ENCODE peak calls at places on chromosomes 6 and 20, in seven cellular contexts. E is psoas muscle, Z is breast epithelium, K is ovary, T is heart right ventricle, H is cardiac muscle cell, Q is pancreas. D is an unnamed sample.
A peak's percentile ranks its signal among the peaks of the same experiment; 100 is the strongest.

GRCh38 chr6:116265081-116265829 is 11.4 kb upstream of the TSPYL4 start:
- DNase-seq in E (no peak), Z (no peak), K (no peak), T (no peak), H (peak; percentile 22), Q (no peak), D (peak; percentile 74)

GRCh38 chr6:73983367-73983766 is 287.4 kb downstream of the CD109 start:
- DNase-seq in E (no peak), Z (no peak), K (no peak), T (no peak), H (peak; percentile 11), Q (no peak), D (no peak)

GRCh38 chr6:143506620-143507019 is 4.9 kb downstream of the FUCA2 start:
- DNase-seq in E (no peak), Z (no peak), K (no peak), T (no peak), H (no peak), Q (no peak), D (no peak)

GRCh38 chr20:50172347-50173013 is 18.1 kb upstream of the CEBPB start:
- DNase-seq in E (peak; percentile 88), Z (peak; percentile 74), K (peak; percentile 88), T (peak; percentile 92), H (peak; percentile 83), Q (peak; percentile 91), D (no peak)

GRCh38 chr20:51326241-51326819 is 216.2 kb downstream of the NFATC2 start:
- DNase-seq in E (no peak), Z (no peak), K (no peak), T (no peak), H (peak; percentile 70), Q (no peak), D (no peak)

GRCh38 chr6:137631323-137631722 is 137.1 kb upstream of the OLIG3 start:
- DNase-seq in E (no peak), Z (no peak), K (no peak), T (no peak), H (no peak), Q (no peak), D (peak; percentile 44)

GRCh38 chr6:164455835-164456234 is 853.6 kb downstream of the C6orf118 start:
- DNase-seq in E (no peak), Z (no peak), K (no peak), T (no peak), H (no peak), Q (no peak), D (no peak)

GRCh38 chr6:138678168-138678567 is 95.4 kb upstream of the CCDC28A start:
- DNase-seq in E (no peak), Z (no peak), K (no peak), T (no peak), H (no peak), Q (no peak), D (no peak)

GRCh38 chr6:133512410-133513016 is 271.4 kb downstream of the EYA4 start:
- DNase-seq in E (peak; percentile 26), Z (no peak), K (peak; percentile 19), T (peak; percentile 21), H (peak; percentile 80), Q (no peak), D (no peak)

GRCh38 chr6:44667668-44668390 is 280.3 kb downstream of the CDC5L start:
- DNase-seq in E (no peak), Z (no peak), K (no peak), T (no peak), H (peak; percentile 39), Q (no peak), D (no peak)

GRCh38 chr20:60108397-60108796 is 150.2 kb downstream of the CDH26 start:
- DNase-seq in E (no peak), Z (no peak), K (no peak), T (no peak), H (no peak), Q (no peak), D (no peak)

GRCh38 chr20:57867181-57867803 is 157.5 kb upstream of the PMEPA1 start:
- DNase-seq in E (no peak), Z (no peak), K (no peak), T (no peak), H (no peak), Q (no peak), D (peak; percentile 47)

GRCh38 chr20:20888273-20888656 is 175.8 kb upstream of the RALGAPA2 start:
- DNase-seq in E (no peak), Z (no peak), K (no peak), T (no peak), H (no peak), Q (no peak), D (no peak)

GRCh38 chr6:147509900-147510299 is 1.4 kb downstream of the SAMD5 start:
- DNase-seq in E (no peak), Z (no peak), K (no peak), T (no peak), H (no peak), Q (no peak), D (no peak)
- H3K27me3 ChIP-seq in E (peaks cover 58% of the 10 kb centered on the region), Z (no peaks in the 10 kb centered on the region), K (no peaks in the 10 kb centered on the region), T (peaks cover 39% of the 10 kb centered on the region), H (peaks cover 93% of the 10 kb centered on the region), Q (no peaks in the 10 kb centered on the region), D (peaks cover 6% of the 10 kb centered on the region)

DNA sequence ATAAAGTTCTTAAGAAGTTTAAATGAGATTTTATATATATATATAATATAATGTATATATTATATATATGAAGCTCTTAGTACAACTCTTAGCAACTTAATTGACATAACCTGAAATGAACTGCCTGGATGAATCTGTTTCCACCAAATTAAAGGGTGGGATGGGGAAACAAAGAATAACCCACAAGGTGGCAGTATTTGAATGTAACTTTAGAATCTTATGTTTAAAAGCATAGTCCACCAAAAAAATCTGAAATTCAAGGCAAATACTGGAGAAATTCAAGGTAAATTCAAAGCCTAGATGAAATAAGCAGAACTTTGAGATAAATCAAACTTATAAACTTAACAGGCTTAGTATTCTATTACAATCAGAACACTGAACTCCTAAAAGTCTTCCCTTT is 4.4 kb upstream of the IBTK start:
- DNase-seq in E (no peak), Z (no peak), K (no peak), T (no peak), H (peak; percentile 68), Q (no peak), D (no peak)
- TF ChIP-seq CTCF in E (peak; percentile 34), Z (peak; percentile 21), K (peak; percentile 7), T (peak; percentile 50), H (peak; percentile 43), Q (peak; percentile 26), D (peak; percentile 73)

GRCh38 chr6:167651251-167652041 is 175.3 kb upstream of the AFDN start:
- DNase-seq in E (no peak), Z (no peak), K (no peak), T (no peak), H (no peak), Q (no peak), D (no peak)

GRCh38 chr6:167650730-167651129 is 176.0 kb upstream of the AFDN start:
- DNase-seq in E (no peak), Z (no peak), K (no peak), T (no peak), H (no peak), Q (no peak), D (no peak)

GRCh38 chr6:167652701-167653095 is 174.0 kb upstream of the AFDN start:
- DNase-seq in E (no peak), Z (no peak), K (no peak), T (no peak), H (no peak), Q (no peak), D (no peak)

GRCh38 chr6:167653561-167653960 is 173.2 kb upstream of the AFDN start:
- DNase-seq in E (no peak), Z (no peak), K (no peak), T (no peak), H (no peak), Q (no peak), D (no peak)

GRCh38 chr6:167652042-167652700 is 174.5 kb upstream of the AFDN start:
- DNase-seq in E (no peak), Z (no peak), K (no peak), T (no peak), H (no peak), Q (no peak), D (no peak)
- H3K4me1 ChIP-seq in E (no peaks in the 10 kb centered on the region), Z (no peaks in the 10 kb centered on the region), K (peaks cover 3% of the 10 kb centered on the region), T (no peaks in the 10 kb centered on the region), H (peaks cover 12% of the 10 kb centered on the region), Q (no peaks in the 10 kb centered on the region), D (no peaks in the 10 kb centered on the region)

GRCh38 chr6:15779726-15780125 is 116.9 kb upstream of the DTNBP1 start:
- DNase-seq in E (no peak), Z (no peak), K (no peak), T (no peak), H (no peak), Q (no peak), D (no peak)
- H3K27me3 ChIP-seq in E (no peaks in the 10 kb centered on the region), Z (no peaks in the 10 kb centered on the region), K (no peaks in the 10 kb centered on the region), T (no peaks in the 10 kb centered on the region), H (no peaks in the 10 kb centered on the region), Q (no peaks in the 10 kb centered on the region), D (peaks cover 24% of the 10 kb centered on the region)

GRCh38 chr6:132130530-132131298 is 179.5 kb upstream of the CCN2 start:
- DNase-seq in E (peak; percentile 23), Z (no peak), K (peak; percentile 30), T (peak; percentile 61), H (peak; percentile 87), Q (no peak), D (no peak)

GRCh38 chr6:132132420-132132819 is 181.2 kb upstream of the CCN2 start:
- DNase-seq in E (no peak), Z (no peak), K (no peak), T (no peak), H (peak; percentile 77), Q (no peak), D (no peak)

GRCh38 chr6:132131777-132132176 is 180.6 kb upstream of the CCN2 start:
- DNase-seq in E (peak; percentile 19), Z (no peak), K (peak; percentile 11), T (peak; percentile 61), H (peak; percentile 98), Q (no peak), D (peak; percentile 93)

GRCh38 chr6:132132911-132133639 is 181.9 kb upstream of the CCN2 start:
- DNase-seq in E (no peak), Z (no peak), K (no peak), T (no peak), H (peak; percentile 44), Q (no peak), D (peak; percentile 33)

DNA sequence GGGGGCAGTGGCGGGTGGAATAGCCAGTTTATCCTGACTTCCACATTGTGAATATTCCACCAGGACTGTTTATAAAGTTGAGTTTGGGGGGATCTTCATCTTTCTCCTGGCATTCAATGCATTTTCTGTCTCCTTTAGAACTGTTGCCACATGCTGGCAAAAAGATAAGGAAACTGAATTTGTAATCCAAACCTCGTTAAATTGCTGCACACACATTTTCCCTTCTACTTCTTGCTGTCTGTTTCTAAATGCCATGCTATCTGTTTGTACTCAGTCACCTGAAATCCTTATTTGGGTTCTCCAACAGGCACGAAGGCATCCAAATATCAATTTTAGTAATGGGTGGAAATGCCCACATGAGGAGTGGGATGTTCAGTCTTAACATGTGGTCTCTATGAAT is 180.2 kb upstream of the CCN2 start:
- DNase-seq in E (no peak), Z (no peak), K (no peak), T (no peak), H (peak; percentile 51), Q (no peak), D (no peak)
- TF ChIP-seq CTCF in E (no peak), Z (no peak), K (no peak), T (no peak), H (no peak), Q (no peak), D (no peak)

D was measured in foreskin keratinocyte.